ENCODE peak calls at places on chromosomes 2 and 18, in ten cellular contexts. S, C, L, H, D, X, Q, R, P and Z are unnamed samples.

GRCh38 chr2:100176925-100177324 is 34.5 kb upstream of the AFF3 start:
- DNase-seq in S (no peak), C (no peak), L (no peak), H (no peak), D (no peak), X (no peak), Q (no peak), R (no peak), P (no peak), Z (no peak)

GRCh38 chr2:119029297-119029696 is 87.3 kb downstream of the MARCO start:
- DNase-seq in S (no peak), C (no peak), L (no peak), H (no peak), D (no peak), X (no peak), Q (no peak), R (no peak), P (no peak), Z (no peak)

GRCh38 chr18:31610841-31611240 is 19.2 kb downstream of the TTR start:
- DNase-seq in S (peak; percentile 22), C (peak; percentile 64), L (no peak), H (peak; percentile 5), D (peak; percentile 10), X (no peak), Q (peak; percentile 9), R (peak; percentile 53), P (no peak), Z (peak; percentile 28)

GRCh38 chr2:38423763-38424162 is 46.7 kb upstream of the ATL2 start:
- DNase-seq in S (no peak), C (no peak), L (no peak), H (no peak), D (no peak), X (no peak), Q (no peak), R (no peak), P (no peak), Z (no peak)

GRCh38 chr2:16142383-16143361 is 202.3 kb downstream of the MYCN start:
- DNase-seq in S (no peak), C (no peak), L (no peak), H (no peak), D (no peak), X (no peak), Q (peak; percentile 62), R (peak; percentile 25), P (no peak), Z (no peak)

GRCh38 chr2:119480718-119481142 is 43.6 kb downstream of the SCTR start:
- DNase-seq in S (no peak), C (no peak), L (peak; percentile 0), H (no peak), D (no peak), X (no peak), Q (peak; percentile 66), R (peak; percentile 39), P (no peak), Z (no peak)

GRCh38 chr2:173300458-173300857 is 54.2 kb upstream of the CDCA7 start:
- DNase-seq in S (no peak), C (no peak), L (no peak), H (no peak), D (no peak), X (no peak), Q (no peak), R (no peak), P (no peak), Z (no peak)

GRCh38 chr2:43051316-43051715 is 175.1 kb downstream of the ZFP36L2 start:
- DNase-seq in S (peak; percentile 78), C (no peak), L (no peak), H (peak; percentile 78), D (no peak), X (peak; percentile 59), Q (no peak), R (no peak), P (no peak), Z (peak; percentile 73)

GRCh38 chr2:172094319-172095145 is 8.2 kb downstream of the DLX2 start:
- DNase-seq in S (no peak), C (no peak), L (no peak), H (peak; percentile 37), D (no peak), X (peak; percentile 47), Q (no peak), R (peak; percentile 68), P (no peak), Z (no peak)

GRCh38 chr18:72208920-72209676 is 335.0 kb downstream of the CBLN2 start:
- DNase-seq in S (no peak), C (no peak), L (no peak), H (no peak), D (no peak), X (no peak), Q (no peak), R (peak; percentile 22), P (no peak), Z (no peak)

GRCh38 chr2:55268288-55268906 is 634 bp downstream of the MTIF2 start:
- DNase-seq in S (no peak), C (peak; percentile 73), L (no peak), H (no peak), D (no peak), X (no peak), Q (no peak), R (no peak), P (no peak), Z (no peak)

GRCh38 chr2:238039985-238040384 is 20.8 kb upstream of the SCLY start:
- DNase-seq in S (no peak), C (no peak), L (no peak), H (no peak), D (no peak), X (no peak), Q (no peak), R (no peak), P (no peak), Z (no peak)

GRCh38 chr2:25286723-25287483 is 54.8 kb downstream of the DNMT3A start:
- DNase-seq in S (no peak), C (peak; percentile 22), L (no peak), H (no peak), D (no peak), X (no peak), Q (no peak), R (no peak), P (no peak), Z (no peak)

GRCh38 chr2:133841905-133842304 is 273.6 kb upstream of the NCKAP5 start:
- DNase-seq in S (peak; percentile 98), C (no peak), L (no peak), H (peak; percentile 99), D (no peak), X (no peak), Q (no peak), R (no peak), P (no peak), Z (peak; percentile 67)

GRCh38 chr2:164796999-164797398 is 44.6 kb downstream of the COBLL1 start:
- DNase-seq in S (no peak), C (no peak), L (no peak), H (no peak), D (no peak), X (no peak), Q (no peak), R (no peak), P (no peak), Z (no peak)

GRCh38 chr2:241833938-241834852 is 24.5 kb downstream of the PDCD1 start:
- DNase-seq in S (no peak), C (no peak), L (no peak), H (no peak), D (no peak), X (no peak), Q (no peak), R (no peak), P (no peak), Z (no peak)

GRCh38 chr2:120398051-120398960 is 52.4 kb downstream of the INHBB start:
- DNase-seq in S (peak; percentile 5), C (no peak), L (no peak), H (peak; percentile 22), D (no peak), X (no peak), Q (no peak), R (peak; percentile 46), P (no peak), Z (no peak)